ENCODE peak calls at places on chromosomes 7 and 10, in five cellular contexts. Y, T, N, J and E are unnamed samples.
A peak's percentile ranks its signal among the peaks of the same experiment; 100 is the strongest.

GRCh38 chr10:12960431-12960898 is 41.0 kb downstream of the CCDC3 start:
- DNase-seq in Y (no peak), T (no peak), N (no peak), J (peak; percentile 78), E (peak; percentile 33)

GRCh38 chr10:43961523-43962345 is 313.1 kb upstream of the ZNF32 start:
- DNase-seq in Y (no peak), T (no peak), N (no peak), J (peak; percentile 70), E (no peak)

GRCh38 chr10:8719971-8720370 is 665.5 kb downstream of the GATA3 start:
- DNase-seq in Y (no peak), T (no peak), N (no peak), J (no peak), E (no peak)

GRCh38 chr10:46325021-46325420 is 38.2 kb downstream of the ANTXRL start:
- DNase-seq in Y (no peak), T (no peak), N (no peak), J (no peak), E (peak; percentile 14)

GRCh38 chr7:116142850-116143249 is 67.5 kb upstream of the TES start:
- DNase-seq in Y (no peak), T (no peak), N (no peak), J (no peak), E (no peak)

GRCh38 chr7:1359051-1359400 is 100.2 kb downstream of the MICALL2 start:
- DNase-seq in Y (no peak), T (no peak), N (no peak), J (no peak), E (no peak)

GRCh38 chr7:116691664-116692063 is 19.7 kb downstream of the MET start:
- DNase-seq in Y (no peak), T (no peak), N (no peak), J (no peak), E (no peak)

GRCh38 chr7:36475371-36475770 is 85.7 kb downstream of the ANLN start:
- DNase-seq in Y (no peak), T (no peak), N (no peak), J (no peak), E (no peak)

GRCh38 chr10:34235164-34235832 is 579.8 kb downstream of the PARD3 start:
- DNase-seq in Y (no peak), T (no peak), N (no peak), J (peak; percentile 65), E (peak; percentile 83)

GRCh38 chr7:24894670-24895221 is 85.2 kb downstream of the OSBPL3 start:
- DNase-seq in Y (no peak), T (peak; percentile 43), N (no peak), J (no peak), E (no peak)
- H4K91ac ChIP-seq in Y (no peak overlapping the region), T (no peak overlapping the region), N (no peak overlapping the region), J (no peak overlapping the region), E (no peak overlapping the region)

DNA sequence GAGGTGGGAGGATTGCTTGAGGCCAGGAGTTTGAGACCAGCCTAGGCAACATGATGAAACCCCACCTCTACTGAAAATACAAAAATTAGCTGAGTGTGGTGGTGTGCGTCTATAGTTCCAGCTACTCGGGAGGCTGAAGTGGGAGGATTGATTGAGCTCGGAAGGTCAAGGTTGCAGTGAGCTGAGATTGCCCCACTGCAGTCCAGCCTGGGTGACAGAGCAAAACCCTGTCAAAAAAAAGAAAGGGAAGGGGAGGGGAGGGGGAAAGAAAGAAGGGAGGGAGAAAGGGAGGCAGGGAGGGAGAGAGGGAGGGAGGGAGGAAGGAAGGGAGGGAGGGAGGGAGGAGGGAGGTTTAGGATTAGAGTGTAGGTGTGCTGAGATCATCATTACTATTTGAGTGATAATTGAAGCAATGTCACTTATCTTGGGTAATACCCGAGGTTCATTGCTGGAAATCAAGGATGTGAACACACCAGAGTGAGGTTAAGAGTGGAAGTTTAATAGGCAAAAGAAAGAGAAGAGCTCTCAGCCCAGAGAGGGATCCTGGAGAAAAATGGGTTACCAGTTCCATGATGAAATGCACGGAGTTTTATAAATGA is 27.6 kb downstream of the VCL start:
- DNase-seq in Y (no peak), T (no peak), N (no peak), J (no peak), E (no peak)
- H3K23ac ChIP-seq in Y (no peak overlapping the region), T (no peak overlapping the region), N (no peak overlapping the region), J (no peak overlapping the region), E (peak overlapping the region; percentile 28)

GRCh38 chr10:88528791-88529190 is 54.3 kb downstream of the RNLS start:
- DNase-seq in Y (no peak), T (no peak), N (no peak), J (no peak), E (no peak)
- H4K91ac ChIP-seq in Y (no peak overlapping the region), T (no peak overlapping the region), N (no peak overlapping the region), J (no peak overlapping the region), E (no peak overlapping the region)

GRCh38 chr10:93248583-93249227 is 175.0 kb downstream of the CYP26A1 start:
- DNase-seq in Y (no peak), T (peak; percentile 32), N (no peak), J (no peak), E (no peak)

GRCh38 chr10:93250010-93250409 is 176.3 kb downstream of the CYP26A1 start:
- DNase-seq in Y (no peak), T (no peak), N (no peak), J (no peak), E (no peak)

GRCh38 chr10:93259126-93259525 is 185.4 kb downstream of the CYP26A1 start:
- DNase-seq in Y (no peak), T (no peak), N (no peak), J (no peak), E (no peak)

DNA sequence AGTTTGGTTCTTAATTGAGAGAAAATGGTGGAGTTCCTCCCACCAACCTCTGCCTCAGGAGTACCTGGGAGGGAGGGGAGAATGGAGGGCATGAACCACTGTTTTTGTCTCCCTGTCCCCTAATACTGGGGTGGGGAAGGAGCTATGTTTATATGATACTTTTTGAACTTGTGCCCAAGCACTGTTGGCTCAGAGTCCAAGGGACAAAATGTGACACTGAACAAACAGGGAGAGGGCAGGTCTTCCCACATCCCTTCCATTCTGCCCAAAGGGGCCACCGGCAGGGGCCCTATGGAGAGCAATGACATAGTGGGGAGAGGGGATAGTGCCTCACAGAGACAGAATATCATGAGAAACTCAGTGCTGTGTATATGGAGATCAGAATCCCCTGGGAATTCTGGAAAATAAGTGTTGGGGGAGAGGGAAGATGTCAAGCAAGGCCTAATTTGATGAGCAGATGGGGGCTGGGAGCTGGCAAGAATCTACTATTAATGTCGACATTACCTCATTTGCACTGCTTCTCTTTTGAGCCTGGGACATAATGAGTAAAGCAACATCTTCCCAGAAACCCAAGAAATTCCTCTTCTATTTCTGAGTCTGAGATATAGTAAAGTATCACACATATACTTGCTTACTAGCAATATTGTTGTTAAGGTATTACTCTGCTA is 180.6 kb downstream of the CYP26A1 start:
- DNase-seq in Y (no peak), T (no peak), N (no peak), J (no peak), E (no peak)
- H3K23ac ChIP-seq in Y (no peak overlapping the region), T (no peak overlapping the region), N (no peak overlapping the region), J (no peak overlapping the region), E (no peak overlapping the region)